ENCODE peak calls at places on chromosomes 6 and 20, in seven cellular contexts. M is mammary epithelial cell; F is Panc1; S is CD4-positive, alpha-beta T cell; C is IMR-90; O is fibroblast of the aortic adventitia; Z is brain microvascular endothelial cell. W is an unnamed sample.

GRCh38 chr20:50032955-50033666 is 50.3 kb downstream of the SNAI1 start:
- DNase-seq in M (no peak), F (no peak), S (no peak), C (no peak), O (no peak), Z (no peak), W (no peak)

GRCh38 chr20:48937674-48938073 is 16.2 kb downstream of the ARFGEF2 start:
- DNase-seq in M (no peak), F (no peak), S (no peak), C (no peak), O (no peak), Z (no peak), W (no peak)

GRCh38 chr6:125765944-125766343 is 16.5 kb downstream of the HEY2 start:
- DNase-seq in M (no peak), F (no peak), S (no peak), C (no peak), O (no peak), Z (no peak), W (no peak)

GRCh38 chr20:47847882-47848485 is 62.7 kb upstream of the SULF2 start:
- DNase-seq in M (no peak), F (no peak), S (no peak), C (no peak), O (no peak), Z (no peak), W (no peak)

GRCh38 chr20:63128956-63129355 is 87.0 kb downstream of the YTHDF1 start:
- DNase-seq in M (no peak), F (no peak), S (no peak), C (no peak), O (no peak), Z (no peak), W (no peak)

GRCh38 chr20:58718729-58719128 is 26.1 kb downstream of the NPEPL1 start:
- DNase-seq in M (no peak), F (no peak), S (no peak), C (no peak), O (no peak), Z (no peak), W (peak)

GRCh38 chr20:3671986-3672863 is 9.0 kb upstream of the GFRA4 start:
- DNase-seq in M (no peak), F (no peak), S (no peak), C (no peak), O (no peak), Z (no peak), W (no peak)

GRCh38 chr20:43386878-43387277 is 70.8 kb upstream of the SRSF6 start:
- DNase-seq in M (no peak), F (no peak), S (no peak), C (no peak), O (no peak), Z (no peak), W (no peak)

GRCh38 chr6:52514514-52514913 is 62.3 kb downstream of the TRAM2 start:
- DNase-seq in M (peak), F (no peak), S (no peak), C (peak), O (peak), Z (peak), W (no peak)

GRCh38 chr6:163694988-163695942 is 280.7 kb downstream of the QKI start:
- DNase-seq in M (no peak), F (no peak), S (no peak), C (no peak), O (no peak), Z (no peak), W (no peak)

GRCh38 chr6:127022297-127022696 is 96.2 kb upstream of the RSPO3 start:
- DNase-seq in M (no peak), F (no peak), S (no peak), C (no peak), O (no peak), Z (no peak), W (no peak)

GRCh38 chr20:40176442-40176841 is 512.6 kb downstream of the MAFB start:
- DNase-seq in M (peak), F (no peak), S (no peak), C (no peak), O (no peak), Z (no peak), W (no peak)

GRCh38 chr6:42877695-42878094 is 1.7 kb upstream of the RPL7L1 start:
- DNase-seq in M (no peak), F (no peak), S (no peak), C (no peak), O (no peak), Z (no peak), W (no peak)

GRCh38 chr6:150293423-150294280 is 75.2 kb upstream of the IYD start:
- DNase-seq in M (peak), F (no peak), S (no peak), C (peak), O (peak), Z (peak), W (no peak)

GRCh38 chr6:27332692-27333641 is 20.9 kb upstream of the POM121L2 start:
- DNase-seq in M (peak), F (peak), S (peak), C (peak), O (peak), Z (peak), W (no peak)

GRCh38 chr6:47655719-47656595 is 42.4 kb upstream of the ADGRF4 start:
- DNase-seq in M (peak), F (no peak), S (no peak), C (no peak), O (no peak), Z (no peak), W (no peak)

GRCh38 chr6:18997375-18997826 is 610.3 kb downstream of the RNF144B start:
- DNase-seq in M (peak), F (peak), S (no peak), C (peak), O (peak), Z (peak), W (no peak)

GRCh38 chr6:22145294-22145693 is 151.5 kb downstream of the PRL start:
- DNase-seq in M (no peak), F (no peak), S (no peak), C (no peak), O (no peak), Z (no peak), W (no peak)

GRCh38 chr20:17925940-17926300 is 42.7 kb downstream of the SNX5 start:
- DNase-seq in M (no peak), F (no peak), S (no peak), C (no peak), O (no peak), Z (no peak), W (no peak)

GRCh38 chr20:15446373-15446772 is 1109.0 kb upstream of the FLRT3 start:
- DNase-seq in M (peak), F (no peak), S (no peak), C (no peak), O (no peak), Z (no peak), W (no peak)

GRCh38 chr6:156691018-156691417 is 86.2 kb upstream of the ARID1B start:
- DNase-seq in M (no peak), F (no peak), S (no peak), C (no peak), O (no peak), Z (no peak), W (no peak)

GRCh38 chr6:16769131-16769985 is 8.1 kb upstream of the ATXN1 start:
- DNase-seq in M (peak), F (no peak), S (peak), C (peak), O (peak), Z (peak), W (no peak)

GRCh38 chr6:132797975-132798819 is at the start of gene SLC18B1:
- DNase-seq in M (peak), F (no peak), S (peak), C (peak), O (peak), Z (peak), W (peak)

GRCh38 chr6:4394786-4395185 is 259.4 kb upstream of the ECI2 start:
- DNase-seq in M (no peak), F (no peak), S (no peak), C (no peak), O (no peak), Z (no peak), W (no peak)

GRCh38 chr6:110181131-110182027 is 1.2 kb downstream of the CDC40 start:
- DNase-seq in M (peak), F (no peak), S (no peak), C (peak), O (peak), Z (no peak), W (no peak)

GRCh38 chr6:157380779-157381561 is at the start of gene ZDHHC14:
- DNase-seq in M (peak), F (no peak), S (peak), C (peak), O (peak), Z (peak), W (peak)

GRCh38 chr20:31881945-31882344 is 11.5 kb downstream of the TTLL9 start:
- DNase-seq in M (no peak), F (no peak), S (no peak), C (no peak), O (no peak), Z (no peak), W (no peak)

GRCh38 chr20:64236137-64237088 is 19.1 kb upstream of the PCMTD2 start:
- DNase-seq in M (no peak), F (no peak), S (no peak), C (no peak), O (no peak), Z (no peak), W (no peak)

GRCh38 chr6:100228437-100229424 is 234.7 kb upstream of the MCHR2 start:
- DNase-seq in M (peak), F (peak), S (peak), C (peak), O (peak), Z (peak), W (peak)

GRCh38 chr20:51906049-51906448 is 103.7 kb upstream of the SALL4 start:
- DNase-seq in M (no peak), F (no peak), S (no peak), C (no peak), O (no peak), Z (no peak), W (no peak)

GRCh38 chr6:43089874-43090556 is 13.9 kb downstream of the PTK7 start:
- DNase-seq in M (no peak), F (no peak), S (no peak), C (peak), O (no peak), Z (no peak), W (no peak)

GRCh38 chr6:4130357-4130987 is 4.9 kb downstream of the ECI2 start:
- DNase-seq in M (no peak), F (no peak), S (no peak), C (no peak), O (no peak), Z (no peak), W (no peak)

GRCh38 chr6:118705799-118706481 is 54.5 kb upstream of the CEP85L start:
- DNase-seq in M (peak), F (no peak), S (no peak), C (peak), O (peak), Z (peak), W (no peak)

GRCh38 chr20:21529863-21530262 is 16.0 kb upstream of the NKX2-2 start:
- DNase-seq in M (no peak), F (no peak), S (no peak), C (no peak), O (no peak), Z (no peak), W (no peak)
- TF ChIP-seq CTCF in M (peak), F (peak), S (peak), C (no peak), O (peak), Z (no peak), W (no peak)

GRCh38 chr20:5806457-5807263 is 56.5 kb downstream of the SHLD1 start:
- DNase-seq in M (no peak), F (no peak), S (no peak), C (no peak), O (no peak), Z (no peak), W (no peak)

GRCh38 chr20:5808901-5809300 is 58.7 kb downstream of the SHLD1 start:
- DNase-seq in M (no peak), F (no peak), S (no peak), C (no peak), O (no peak), Z (no peak), W (no peak)

GRCh38 chr20:5811746-5812145 is 61.5 kb downstream of the SHLD1 start:
- DNase-seq in M (no peak), F (no peak), S (no peak), C (no peak), O (no peak), Z (no peak), W (no peak)

GRCh38 chr20:5807431-5807830 is 57.2 kb downstream of the SHLD1 start:
- DNase-seq in M (no peak), F (no peak), S (no peak), C (no peak), O (no peak), Z (no peak), W (no peak)

GRCh38 chr20:5809495-5809894 is 59.3 kb downstream of the SHLD1 start:
- DNase-seq in M (no peak), F (no peak), S (no peak), C (no peak), O (no peak), Z (no peak), W (no peak)
- TF ChIP-seq CTCF in M (no peak), F (peak), S (no peak), C (no peak), O (no peak), Z (no peak), W (no peak)

DNA sequence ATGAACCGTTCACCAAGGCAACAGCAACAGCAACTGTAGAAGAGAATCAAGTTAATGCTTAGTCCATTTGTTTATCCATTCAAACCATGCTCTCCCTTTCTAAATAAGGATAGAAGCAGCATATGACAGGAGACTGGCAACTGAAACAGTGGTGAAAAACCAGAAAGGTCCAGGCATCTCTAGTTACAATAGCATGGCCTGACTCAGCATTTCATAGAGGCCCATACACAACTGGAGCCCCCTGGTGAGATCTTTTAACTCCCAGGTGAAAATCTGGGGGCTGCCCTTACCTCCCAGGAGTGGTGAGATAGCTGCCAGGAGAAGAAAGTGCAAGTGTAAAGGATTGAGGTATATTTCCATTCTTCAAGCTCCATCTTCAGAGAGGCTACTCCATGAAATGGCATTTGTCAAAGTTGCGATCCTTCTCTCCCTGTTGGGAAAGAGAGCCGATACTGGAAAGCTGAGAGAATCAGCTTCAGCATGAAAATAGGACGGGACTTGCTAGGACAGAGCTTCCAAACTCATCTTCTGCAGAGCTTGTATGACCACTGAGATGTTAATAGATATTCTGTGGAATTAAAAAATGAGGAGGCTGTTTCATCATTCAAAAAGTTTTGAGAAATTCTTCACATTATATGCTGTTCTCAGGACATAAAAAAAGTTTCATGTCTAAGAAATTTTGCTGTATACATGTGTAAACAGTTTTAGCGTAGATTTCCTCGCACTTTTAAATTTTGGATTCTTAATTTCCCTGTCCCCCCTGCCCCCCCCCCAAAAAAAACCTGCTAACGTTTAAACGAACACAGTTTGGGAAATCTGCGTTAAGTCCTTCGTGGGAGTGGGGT is 10.9 kb upstream of the SLC2A12 start:
- DNase-seq in M (no peak), F (no peak), S (no peak), C (peak), O (peak), Z (no peak), W (no peak)
- TF ChIP-seq CTCF in M (no peak), F (no peak), S (no peak), C (no peak), O (no peak), Z (no peak), W (peak)

GRCh38 chr6:37321101-37321500 is 32.7 kb upstream of the RNF8 start:
- DNase-seq in M (no peak), F (no peak), S (no peak), C (no peak), O (no peak), Z (no peak), W (no peak)

GRCh38 chr6:37321516-37321915 is 32.3 kb upstream of the RNF8 start:
- DNase-seq in M (no peak), F (no peak), S (no peak), C (no peak), O (no peak), Z (no peak), W (no peak)

GRCh38 chr6:37324131-37325033 is 29.4 kb upstream of the RNF8 start:
- DNase-seq in M (peak), F (peak), S (peak), C (peak), O (peak), Z (peak), W (no peak)

GRCh38 chr6:37320649-37321048 is 33.1 kb upstream of the RNF8 start:
- DNase-seq in M (no peak), F (no peak), S (no peak), C (no peak), O (no peak), Z (no peak), W (no peak)

GRCh38 chr6:37323568-37323967 is 30.2 kb upstream of the RNF8 start:
- DNase-seq in M (no peak), F (no peak), S (no peak), C (peak), O (peak), Z (no peak), W (no peak)
- TF ChIP-seq CTCF in M (no peak), F (no peak), S (no peak), C (no peak), O (no peak), Z (no peak), W (no peak)

DNA sequence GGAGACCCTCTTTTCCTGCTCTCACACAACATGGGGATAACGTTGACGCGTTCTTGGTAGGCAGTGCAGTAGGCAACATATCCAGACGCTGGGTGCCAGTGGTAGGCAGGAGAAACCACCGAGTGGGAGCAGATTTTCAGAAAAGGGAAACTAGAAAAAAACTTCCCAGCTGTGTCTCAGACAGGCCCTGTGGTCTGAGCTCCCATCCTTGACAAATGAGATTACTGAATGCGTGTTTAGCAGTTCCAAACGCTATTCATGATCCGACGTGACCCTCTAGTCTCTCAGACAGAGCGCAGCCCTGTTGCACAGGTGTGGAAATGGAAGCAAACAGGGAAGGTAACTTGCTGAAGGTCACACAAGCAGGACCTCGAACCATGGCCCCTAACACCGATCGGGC is 83.9 kb upstream of the DUSP22 start:
- DNase-seq in M (no peak), F (no peak), S (no peak), C (no peak), O (no peak), Z (no peak), W (no peak)
- TF ChIP-seq CTCF in M (no peak), F (no peak), S (no peak), C (no peak), O (no peak), Z (no peak), W (no peak)

DNA sequence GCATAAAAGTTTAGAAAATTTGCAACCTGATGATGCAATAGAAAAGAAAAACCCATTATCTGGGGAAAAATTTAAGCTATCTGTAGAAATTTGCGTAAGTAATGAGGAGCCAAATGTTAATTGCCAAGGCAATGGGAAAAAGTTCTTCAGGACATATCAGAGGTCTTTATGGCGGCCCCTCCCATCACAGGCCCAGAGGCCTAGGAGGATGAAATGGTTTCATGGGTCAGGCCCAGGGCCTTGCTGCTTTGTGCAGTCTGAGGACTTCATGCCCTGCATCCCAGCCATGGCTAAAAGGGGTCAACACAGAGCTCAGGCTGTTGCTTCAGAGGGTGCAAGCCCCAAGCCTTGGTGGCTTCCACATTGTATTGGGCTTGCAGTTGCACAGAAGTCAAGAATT is 582.8 kb downstream of the COL12A1 start:
- DNase-seq in M (no peak), F (no peak), S (no peak), C (no peak), O (no peak), Z (no peak), W (no peak)
- TF ChIP-seq CTCF in M (no peak), F (no peak), S (no peak), C (no peak), O (no peak), Z (no peak), W (no peak)

DNA sequence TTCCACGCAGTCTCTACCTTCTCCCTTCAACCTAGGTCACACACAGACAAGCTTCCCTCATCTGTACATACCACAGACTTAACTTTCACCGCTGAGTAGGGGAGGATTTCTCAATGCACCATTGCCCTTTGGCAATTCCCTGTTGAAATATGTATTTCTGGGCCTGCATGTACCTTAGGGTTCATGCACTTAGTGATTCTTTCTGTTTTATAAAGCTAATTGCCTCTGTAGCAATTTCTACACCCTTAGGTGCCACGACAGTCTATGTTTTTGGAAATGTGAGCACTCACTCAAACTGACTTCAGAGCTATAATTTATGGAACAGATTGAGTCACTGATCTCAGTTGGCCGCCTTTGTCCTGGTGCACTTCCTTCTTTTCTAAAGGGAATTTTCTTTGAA is 253.8 kb upstream of the PRDM1 start:
- DNase-seq in M (peak), F (no peak), S (no peak), C (no peak), O (no peak), Z (no peak), W (no peak)
- TF ChIP-seq CTCF in M (no peak), F (no peak), S (no peak), C (no peak), O (no peak), Z (no peak), W (no peak)

GRCh38 chr6:46129634-46130505 is at the start of gene ENPP4:
- DNase-seq in M (peak), F (peak), S (peak), C (peak), O (peak), Z (peak), W (peak)
- TF ChIP-seq CTCF in M (no peak), F (no peak), S (no peak), C (no peak), O (no peak), Z (no peak), W (no peak)

GRCh38 chr6:168355716-168356522 is 36.3 kb upstream of the DACT2 start:
- DNase-seq in M (no peak), F (no peak), S (no peak), C (no peak), O (peak), Z (peak), W (no peak)
- TF ChIP-seq CTCF in M (no peak), F (peak), S (no peak), C (no peak), O (peak), Z (peak), W (no peak)

GRCh38 chr6:40326689-40327404 is 260.3 kb downstream of the LRFN2 start:
- DNase-seq in M (no peak), F (no peak), S (no peak), C (no peak), O (no peak), Z (no peak), W (no peak)
- TF ChIP-seq CTCF in M (no peak), F (no peak), S (no peak), C (no peak), O (no peak), Z (no peak), W (no peak)